ENCODE peak calls at places on chromosomes 6 and 20, in nine cellular contexts. U is left ventricle myocardium inferior, W is uterus, I is K562, A is astrocyte, Y is left lung, F is right atrium auricular region, T is spleen, L is fibroblast of lung. E is an unnamed sample. For H3K9me3, the result is how much of the 10 kb centered on the place peaks cover.

GRCh38 chr6:40922281-40922680 is 116.7 kb downstream of the UNC5CL start:
- DNase-seq in L (peak), I (no peak), F (no peak), T (no peak), W (no peak), U (no peak), A (peak), Y (no peak), E (no peak)

GRCh38 chr6:10315034-10315433 is 99.8 kb downstream of the TFAP2A start:
- DNase-seq in W (no peak), U (no peak), A (no peak), Y (no peak), L (no peak), I (no peak), T (no peak), F (no peak), E (no peak)

GRCh38 chr20:8875586-8875985 is 193.3 kb upstream of the PLCB4 start:
- DNase-seq in I (no peak), Y (no peak), F (no peak), L (no peak), A (no peak), T (no peak), U (no peak), W (no peak), E (no peak)

GRCh38 chr20:60057866-60058807 is 99.9 kb downstream of the CDH26 start:
- DNase-seq in L (peak), A (peak), U (peak), T (peak), I (no peak), F (peak), W (no peak), Y (peak), E (peak)

GRCh38 chr6:155200012-155200411 is 63.8 kb upstream of the CLDN20 start:
- DNase-seq in A (peak), W (no peak), L (peak), U (no peak), T (no peak), I (no peak), F (no peak), Y (no peak), E (no peak)

GRCh38 chr6:31738048-31738979 is 1.5 kb upstream of the MSH5 start:
- DNase-seq in F (peak), T (peak), Y (no peak), A (peak), U (no peak), I (peak), L (peak), W (peak), E (no peak)

GRCh38 chr6:140538926-140539325 is 1164.5 kb upstream of the CITED2 start:
- DNase-seq in U (no peak), W (no peak), Y (no peak), T (no peak), A (peak), F (no peak), L (peak), I (no peak), E (no peak)

GRCh38 chr6:91042656-91043055 is 455.8 kb upstream of the MAP3K7 start:
- DNase-seq in F (no peak), A (no peak), T (no peak), Y (no peak), I (no peak), L (no peak), U (no peak), W (no peak), E (no peak)

GRCh38 chr6:56040271-56040670 is 164.9 kb upstream of the BMP5 start:
- DNase-seq in W (no peak), I (no peak), T (no peak), L (peak), F (no peak), A (peak), U (no peak), Y (no peak), E (no peak)

GRCh38 chr6:41626917-41627316 is 11.4 kb upstream of the MDFI start:
- DNase-seq in U (no peak), Y (no peak), W (no peak), I (no peak), A (no peak), T (no peak), F (no peak), L (no peak), E (no peak)

GRCh38 chr6:142009647-142010046 is 123.1 kb upstream of the GJE1 start:
- DNase-seq in T (no peak), U (no peak), I (no peak), L (peak), Y (no peak), W (no peak), F (no peak), A (peak), E (no peak)

GRCh38 chr6:49570474-49571079 is 20.1 kb downstream of the C6orf141 start:
- DNase-seq in L (peak), T (no peak), Y (no peak), U (no peak), F (no peak), W (no peak), I (no peak), A (peak), E (no peak)

GRCh38 chr20:21665687-21666446 is 39.6 kb upstream of the PAX1 start:
- DNase-seq in L (no peak), A (no peak), W (no peak), F (no peak), Y (no peak), I (no peak), T (no peak), U (no peak), E (no peak)

GRCh38 chr6:96878101-96878500 is 19.6 kb downstream of the NDUFAF4 start:
- DNase-seq in Y (no peak), U (no peak), F (no peak), A (peak), L (peak), W (no peak), T (no peak), I (no peak), E (no peak)

GRCh38 chr6:5626727-5627426 is 365.6 kb downstream of the FARS2 start:
- DNase-seq in U (no peak), A (no peak), I (no peak), Y (no peak), T (no peak), W (no peak), F (no peak), L (no peak), E (no peak)

GRCh38 chr6:150324044-150324443 is 44.8 kb upstream of the IYD start:
- DNase-seq in T (no peak), Y (no peak), I (no peak), L (no peak), W (no peak), A (no peak), U (no peak), F (no peak), E (no peak)

GRCh38 chr6:834879-835278 is 141.9 kb upstream of the EXOC2 start:
- DNase-seq in I (no peak), A (no peak), Y (no peak), W (no peak), F (no peak), T (no peak), L (no peak), U (no peak), E (no peak)

GRCh38 chr6:168314948-168315347 is 4.6 kb downstream of the DACT2 start:
- DNase-seq in Y (no peak), I (no peak), F (no peak), T (no peak), U (no peak), A (no peak), L (peak), W (no peak), E (no peak)

GRCh38 chr6:149563203-149563927 is 2.8 kb upstream of the GINM1 start:
- DNase-seq in L (peak), U (no peak), Y (no peak), T (no peak), I (no peak), A (peak), F (no peak), W (no peak), E (no peak)

GRCh38 chr6:8329592-8329991 is 105.8 kb downstream of the SLC35B3 start:
- DNase-seq in A (no peak), W (no peak), Y (no peak), I (no peak), U (no peak), L (no peak), F (no peak), T (no peak), E (no peak)

GRCh38 chr6:82842721-82843120 is 222.9 kb downstream of the UBE3D start:
- DNase-seq in L (peak), I (no peak), T (no peak), F (no peak), A (peak), Y (no peak), W (no peak), U (no peak), E (no peak)

GRCh38 chr20:31740208-31740607 is 1.1 kb downstream of the TPX2 start:
- DNase-seq in W (no peak), U (no peak), I (peak), F (no peak), L (peak), A (peak), T (no peak), Y (no peak), E (no peak)

GRCh38 chr6:36633915-36634314 is 39.8 kb downstream of the SRSF3 start:
- DNase-seq in F (peak), U (peak), T (peak), L (peak), I (no peak), Y (no peak), A (peak), W (no peak), E (peak)

DNA sequence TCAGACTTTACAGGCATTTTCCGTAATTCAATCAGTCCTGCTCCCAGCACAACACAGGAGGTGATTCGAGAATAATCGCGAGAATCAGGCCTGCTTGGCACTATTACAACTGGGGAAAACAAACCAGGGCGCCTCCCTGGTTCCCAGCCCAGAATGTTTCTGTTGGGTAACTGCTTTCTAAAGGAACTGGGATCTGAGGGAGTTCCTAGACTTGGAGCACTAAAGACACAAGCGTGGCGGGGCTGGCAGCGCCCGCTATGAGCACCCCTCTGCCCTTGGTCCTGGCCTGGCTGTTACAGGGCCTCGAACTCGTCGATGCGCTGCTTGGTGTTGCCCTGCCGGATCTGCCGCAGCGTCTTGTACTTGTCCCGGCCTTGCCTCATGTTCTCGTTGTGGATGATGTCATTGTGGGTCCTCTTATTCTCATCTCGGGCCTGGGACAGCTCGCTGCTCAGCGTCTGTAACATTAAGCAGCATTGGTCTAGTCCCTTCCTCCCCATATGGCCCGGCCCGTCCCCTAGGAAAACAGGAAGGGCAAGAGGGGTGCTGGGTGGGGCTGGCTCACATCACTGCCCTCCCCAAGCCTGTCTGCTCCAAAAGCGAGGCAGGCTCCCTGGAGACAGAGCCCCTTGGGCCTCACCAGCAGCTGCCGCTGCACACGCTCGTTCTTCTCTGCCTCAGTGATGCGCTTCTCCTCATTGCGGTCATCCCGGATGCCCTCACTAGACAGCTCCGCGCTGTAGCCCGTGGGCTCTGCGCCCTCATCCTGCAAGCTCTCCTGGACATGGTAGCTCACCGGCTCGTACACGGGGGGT is 52.3 kb downstream of the EZR start:
- DNase-seq in I (no peak), T (no peak), L (no peak), Y (no peak), A (no peak), W (no peak), F (no peak), U (no peak), E (no peak)
- TF ChIP-seq CTCF in I (no peak), T (no peak), L (no peak), Y (no peak), A (no peak), W (no peak), F (no peak), U (no peak), E (no peak)

GRCh38 chr20:29690274-29690673 is 1567.2 kb upstream of the DEFB115 start:
- DNase-seq in W (no peak), I (no peak), U (no peak), F (no peak), L (no peak), T (no peak), A (no peak), Y (peak), E (peak)
- H3K9me3 ChIP-seq in W (under half), I (under half), U (under half), F (under half), L (under half), T (under half), A (under half), Y (under half), E (under half)

DNA sequence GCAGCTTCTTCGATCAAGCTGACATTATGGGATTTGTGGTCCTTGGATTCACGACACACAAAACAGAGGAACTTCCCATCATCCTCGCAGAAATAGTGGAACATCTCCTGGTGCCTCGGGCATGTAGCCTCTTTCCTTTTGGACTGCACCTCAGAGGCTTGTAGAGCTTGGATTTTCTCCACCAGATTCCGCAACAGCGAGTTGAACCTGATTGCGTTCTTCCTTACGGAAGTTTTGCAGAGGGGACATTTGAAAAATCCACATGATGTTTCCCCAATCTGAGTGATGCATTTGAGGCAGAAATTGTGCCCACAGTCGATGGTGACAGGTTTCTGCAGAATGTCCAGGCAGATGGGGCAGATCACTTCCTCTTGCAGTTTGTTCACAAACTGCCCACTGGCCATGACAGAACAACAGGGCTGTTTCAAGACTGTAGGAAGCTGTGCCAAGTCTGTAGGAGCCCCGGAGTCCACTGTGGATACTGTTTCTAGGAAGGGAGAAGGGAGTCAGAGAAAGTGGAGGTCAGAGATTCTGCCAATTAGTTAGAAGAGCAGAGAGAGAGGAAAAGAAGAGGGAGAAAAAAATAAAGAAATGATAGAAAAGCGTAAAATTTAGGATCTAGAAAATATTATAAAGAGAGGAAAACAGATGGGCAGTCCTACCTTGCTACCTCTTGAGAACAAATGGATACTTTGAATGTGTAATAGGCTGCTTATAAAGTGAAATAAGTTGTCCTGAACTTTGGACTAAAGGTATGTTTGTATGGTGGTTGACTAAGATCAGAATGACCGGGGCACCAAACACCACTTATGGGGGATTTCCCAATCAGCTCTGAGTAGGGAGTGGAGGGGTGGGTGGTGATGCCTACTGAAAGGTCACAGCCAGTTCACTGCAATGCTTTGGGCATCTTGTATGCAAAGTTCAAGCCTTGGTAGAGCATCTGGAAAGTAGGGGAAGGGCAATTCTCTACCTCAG is at the start of gene TRIM31:
- DNase-seq in I (no peak), T (no peak), F (no peak), Y (no peak), A (no peak), L (no peak), W (no peak), U (no peak), E (no peak)
- H3K27ac ChIP-seq in I (no peak), T (no peak), F (no peak), Y (no peak), A (no peak), L (no peak), W (no peak), U (no peak), E (no peak)

GRCh38 chr6:19209202-19209601 is 628.0 kb upstream of the ID4 start:
- DNase-seq in U (no peak), F (no peak), T (no peak), L (no peak), I (no peak), W (no peak), Y (no peak), A (peak), E (no peak)

GRCh38 chr6:19205076-19205475 is 632.1 kb upstream of the ID4 start:
- DNase-seq in F (no peak), I (no peak), U (no peak), W (no peak), Y (no peak), T (no peak), A (no peak), L (no peak), E (no peak)

GRCh38 chr6:19214231-19214630 is 622.9 kb upstream of the ID4 start:
- DNase-seq in F (no peak), I (no peak), U (no peak), A (no peak), T (no peak), W (no peak), L (no peak), Y (no peak), E (no peak)

GRCh38 chr6:19210849-19211590 is 626.1 kb upstream of the ID4 start:
- DNase-seq in F (no peak), T (peak), W (no peak), L (no peak), Y (peak), I (peak), U (peak), A (no peak), E (peak)
- TF ChIP-seq CTCF in F (peak), T (no peak), W (no peak), L (no peak), Y (no peak), I (peak), U (peak), A (no peak), E (no peak)

DNA sequence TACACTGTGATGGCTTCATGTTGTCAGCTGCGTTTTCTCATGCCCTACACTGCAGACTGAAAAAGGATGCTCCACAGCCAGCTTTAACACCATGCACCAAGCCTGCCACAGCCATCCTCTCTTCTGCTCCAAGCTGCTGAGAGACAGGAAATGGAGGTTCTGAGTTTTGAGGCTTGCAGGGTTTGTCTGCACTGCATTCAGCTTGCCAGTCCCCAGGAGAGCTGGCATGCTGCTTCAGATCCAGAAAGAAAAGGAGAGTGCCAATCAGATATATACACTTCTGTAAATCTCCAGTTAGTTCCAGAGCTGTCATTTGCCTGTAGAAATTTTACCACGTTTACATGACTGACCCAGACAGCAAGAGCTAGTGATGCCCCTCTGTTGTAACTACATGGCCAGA is 550.8 kb upstream of the FLRT3 start:
- DNase-seq in U (no peak), T (no peak), L (no peak), Y (no peak), A (no peak), F (no peak), I (no peak), W (no peak), E (no peak)
- H3K9me3 ChIP-seq in U (under half), T (under half), L (under half), Y (under half), A (under half), F (under half), I (under half), W (under half), E (under half)

DNA sequence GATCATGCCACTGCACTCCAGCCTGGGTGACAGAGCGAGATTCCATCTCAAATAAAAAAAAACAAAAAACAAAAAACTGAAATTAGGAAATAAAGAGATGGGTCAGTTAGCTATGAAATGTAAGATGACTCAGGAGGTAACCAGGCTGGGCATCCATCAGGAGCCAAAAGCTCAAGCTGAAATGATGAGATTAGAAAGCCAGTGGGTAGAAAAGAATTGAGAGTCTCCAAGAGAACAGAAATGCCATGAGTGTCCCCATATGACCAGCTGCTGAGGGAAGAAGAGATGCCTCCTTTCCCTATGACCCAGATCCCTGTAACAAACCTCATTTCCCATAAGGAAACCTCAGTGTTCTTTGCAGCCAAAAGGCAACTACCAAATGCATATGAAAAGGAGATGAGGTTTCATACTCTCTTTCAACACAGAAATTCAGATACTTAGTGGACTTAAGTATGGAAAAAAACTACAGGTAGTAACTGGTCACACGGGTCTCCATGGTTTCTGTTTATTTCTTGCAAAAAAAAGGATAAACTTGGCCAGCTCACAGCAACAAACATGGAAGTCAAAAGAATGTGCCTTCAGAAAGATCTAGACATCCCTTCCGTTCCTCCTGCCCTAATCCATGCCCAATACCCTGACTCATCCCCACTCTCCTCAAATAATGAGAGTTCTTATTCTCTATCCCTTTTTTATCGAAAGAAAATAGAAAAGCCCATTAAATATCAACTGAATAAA is 8.1 kb downstream of the ARHGAP18 start:
- DNase-seq in Y (no peak), A (peak), U (no peak), I (no peak), T (no peak), F (no peak), W (no peak), L (peak), E (no peak)
- H3K27ac ChIP-seq in Y (no peak), A (peak), U (no peak), I (no peak), T (no peak), F (no peak), W (no peak), L (peak), E (no peak)

E was measured in pancreas.